ENCODE peak calls at places on chromosomes 16 and 17, in four cellular contexts. One of them, this sample, is unnamed.
A peak's percentile ranks its signal among the peaks of the same experiment; 100 is the strongest.

GRCh38 chr17:40562841-40563370 is 2.4 kb downstream of the CCR7 start:
- DNase-seq in transverse colon: no peak
- DNase-seq in K562: no peak
- DNase-seq in suprapubic skin: no peak
- DNase-seq in this sample: peak; percentile 66

GRCh38 chr17:7323731-7324437 is 5.3 kb downstream of the NEURL4 start:
- DNase-seq in transverse colon: peak; percentile 65
- DNase-seq in K562: peak; percentile 49
- DNase-seq in suprapubic skin: no peak
- DNase-seq in this sample: no peak

GRCh38 chr17:76560877-76561221 is 21.0 kb downstream of the PRCD start:
- DNase-seq in transverse colon: no peak
- DNase-seq in K562: no peak
- DNase-seq in suprapubic skin: no peak
- DNase-seq in this sample: no peak

GRCh38 chr17:2059125-2059836 is 4.4 kb downstream of the HIC1 start:
- DNase-seq in transverse colon: no peak
- DNase-seq in K562: no peak
- DNase-seq in suprapubic skin: no peak
- DNase-seq in this sample: no peak

GRCh38 chr17:58783380-58783779 is 27.7 kb downstream of the PPM1E start:
- DNase-seq in transverse colon: no peak
- DNase-seq in K562: no peak
- DNase-seq in suprapubic skin: no peak
- DNase-seq in this sample: no peak

GRCh38 chr17:2940352-2940751 is 123.1 kb downstream of the OR1D5 start:
- DNase-seq in transverse colon: no peak
- DNase-seq in K562: no peak
- DNase-seq in suprapubic skin: no peak
- DNase-seq in this sample: no peak

GRCh38 chr17:2170023-2170422 is 115.1 kb downstream of the HIC1 start:
- DNase-seq in transverse colon: peak; percentile 39
- DNase-seq in K562: no peak
- DNase-seq in suprapubic skin: no peak
- DNase-seq in this sample: no peak

GRCh38 chr17:42422958-42423712 is at the start of gene CAVIN1:
- DNase-seq in transverse colon: peak; percentile 93
- DNase-seq in K562: peak; percentile 99
- DNase-seq in suprapubic skin: peak; percentile 100
- DNase-seq in this sample: peak; percentile 100

GRCh38 chr17:42002175-42002791 is 15.0 kb downstream of the DNAJC7 start:
- DNase-seq in transverse colon: no peak
- DNase-seq in K562: no peak
- DNase-seq in suprapubic skin: peak; percentile 15
- DNase-seq in this sample: no peak

GRCh38 chr16:89572042-89572441 is 3.5 kb upstream of the CPNE7 start:
- DNase-seq in transverse colon: no peak
- DNase-seq in K562: no peak
- DNase-seq in suprapubic skin: no peak
- DNase-seq in this sample: no peak

GRCh38 chr16:27625050-27625697 is 75.2 kb downstream of the KATNIP start:
- DNase-seq in transverse colon: peak; percentile 45
- DNase-seq in K562: no peak
- DNase-seq in suprapubic skin: no peak
- DNase-seq in this sample: no peak

GRCh38 chr16:27097671-27098275 is 31.0 kb downstream of the C16orf82 start:
- DNase-seq in transverse colon: no peak
- DNase-seq in K562: no peak
- DNase-seq in suprapubic skin: peak; percentile 6
- DNase-seq in this sample: no peak

GRCh38 chr17:41049110-41049509 is 2.0 kb upstream of the KRTAP2-1 start:
- DNase-seq in transverse colon: no peak
- DNase-seq in K562: no peak
- DNase-seq in suprapubic skin: no peak
- DNase-seq in this sample: no peak

GRCh38 chr16:11630230-11631056 is 37.8 kb upstream of the SNN start:
- DNase-seq in transverse colon: no peak
- DNase-seq in K562: no peak
- DNase-seq in suprapubic skin: no peak
- DNase-seq in this sample: no peak

GRCh38 chr17:75224983-75225382 is 19.5 kb downstream of the NUP85 start:
- DNase-seq in transverse colon: no peak
- DNase-seq in K562: no peak
- DNase-seq in suprapubic skin: no peak
- DNase-seq in this sample: no peak

GRCh38 chr16:10521681-10522274 is 58.6 kb downstream of the EMP2 start:
- DNase-seq in transverse colon: peak; percentile 70
- DNase-seq in K562: peak; percentile 68
- DNase-seq in suprapubic skin: no peak
- DNase-seq in this sample: no peak

GRCh38 chr17:50953831-50954601 is 87.9 kb upstream of the TOB1 start:
- DNase-seq in transverse colon: peak; percentile 43
- DNase-seq in K562: no peak
- DNase-seq in suprapubic skin: no peak
- DNase-seq in this sample: no peak

GRCh38 chr17:17902357-17902756 is 65.6 kb upstream of the SREBF1 start:
- DNase-seq in transverse colon: no peak
- DNase-seq in K562: peak; percentile 29
- DNase-seq in suprapubic skin: no peak
- DNase-seq in this sample: no peak

GRCh38 chr17:79919862-79920720 is 80.9 kb upstream of the CBX4 start:
- DNase-seq in transverse colon: no peak
- DNase-seq in K562: no peak
- DNase-seq in suprapubic skin: no peak
- DNase-seq in this sample: no peak

GRCh38 chr17:74520790-74521480 is 10.3 kb downstream of the CD300LB start:
- DNase-seq in transverse colon: no peak
- DNase-seq in K562: no peak
- DNase-seq in suprapubic skin: peak; percentile 75
- DNase-seq in this sample: peak; percentile 86

GRCh38 chr17:77796201-77796860 is 162.2 kb upstream of the TNRC6C start:
- DNase-seq in transverse colon: no peak
- DNase-seq in K562: no peak
- DNase-seq in suprapubic skin: no peak
- DNase-seq in this sample: no peak

GRCh38 chr16:69542974-69543373 is 22.8 kb upstream of the NFAT5 start:
- DNase-seq in transverse colon: no peak
- DNase-seq in K562: no peak
- DNase-seq in suprapubic skin: no peak
- DNase-seq in this sample: no peak

GRCh38 chr16:11405331-11406176 is 60.3 kb downstream of the RMI2 start:
- DNase-seq in transverse colon: peak; percentile 33
- DNase-seq in K562: peak; percentile 66
- DNase-seq in suprapubic skin: no peak
- DNase-seq in this sample: no peak

GRCh38 chr17:63633742-63634141 is 11.5 kb downstream of the MAP3K3 start:
- DNase-seq in transverse colon: no peak
- DNase-seq in K562: no peak
- DNase-seq in suprapubic skin: no peak
- DNase-seq in this sample: no peak

GRCh38 chr16:50335198-50335958 is 33.4 kb downstream of the BRD7 start:
- DNase-seq in transverse colon: no peak
- DNase-seq in K562: peak; percentile 28
- DNase-seq in suprapubic skin: no peak
- DNase-seq in this sample: no peak

GRCh38 chr16:20359997-20360396 is 7.5 kb upstream of the UMOD start:
- DNase-seq in transverse colon: no peak
- DNase-seq in K562: peak; percentile 26
- DNase-seq in suprapubic skin: no peak
- DNase-seq in this sample: no peak

GRCh38 chr16:20364051-20364450 is 11.5 kb upstream of the UMOD start:
- DNase-seq in transverse colon: no peak
- DNase-seq in K562: no peak
- DNase-seq in suprapubic skin: no peak
- DNase-seq in this sample: no peak

GRCh38 chr16:20363191-20363590 is 10.7 kb upstream of the UMOD start:
- DNase-seq in transverse colon: no peak
- DNase-seq in K562: no peak
- DNase-seq in suprapubic skin: no peak
- DNase-seq in this sample: no peak
- TF ChIP-seq POLR2AphosphoS5 in transverse colon: no peak
- TF ChIP-seq POLR2AphosphoS5 in K562: no peak
- TF ChIP-seq POLR2AphosphoS5 in suprapubic skin: no peak
- TF ChIP-seq POLR2AphosphoS5 in this sample: no peak

GRCh38 chr16:85367485-85367884 is 245.6 kb upstream of the GSE1 start:
- DNase-seq in transverse colon: no peak
- DNase-seq in K562: no peak
- DNase-seq in suprapubic skin: no peak
- DNase-seq in this sample: no peak

GRCh38 chr16:85370543-85370880 is 242.6 kb upstream of the GSE1 start:
- DNase-seq in transverse colon: no peak
- DNase-seq in K562: no peak
- DNase-seq in suprapubic skin: no peak
- DNase-seq in this sample: no peak

GRCh38 chr16:85369741-85370528 is 243.2 kb upstream of the GSE1 start:
- DNase-seq in transverse colon: peak; percentile 76
- DNase-seq in K562: peak; percentile 88
- DNase-seq in suprapubic skin: no peak
- DNase-seq in this sample: no peak

GRCh38 chr16:85370881-85371651 is 242.1 kb upstream of the GSE1 start:
- DNase-seq in transverse colon: peak; percentile 83
- DNase-seq in K562: peak; percentile 69
- DNase-seq in suprapubic skin: no peak
- DNase-seq in this sample: no peak

GRCh38 chr16:85369060-85369459 is 244.1 kb upstream of the GSE1 start:
- DNase-seq in transverse colon: no peak
- DNase-seq in K562: no peak
- DNase-seq in suprapubic skin: no peak
- DNase-seq in this sample: no peak
- H3K4me1 ChIP-seq in transverse colon: peaks cover 41% of the 10 kb centered on the region
- H3K4me1 ChIP-seq in K562: peaks cover 88% of the 10 kb centered on the region
- H3K4me1 ChIP-seq in suprapubic skin: peaks cover 89% of the 10 kb centered on the region
- H3K4me1 ChIP-seq in this sample: peaks cover 20% of the 10 kb centered on the region

GRCh38 chr17:67490471-67490870 is 113.4 kb downstream of the PITPNC1 start:
- DNase-seq in transverse colon: no peak
- DNase-seq in K562: no peak
- DNase-seq in suprapubic skin: no peak
- DNase-seq in this sample: no peak
- TF ChIP-seq EP300 in transverse colon: no peak
- TF ChIP-seq EP300 in K562: no peak
- TF ChIP-seq EP300 in suprapubic skin: no peak
- TF ChIP-seq EP300 in this sample: no peak

GRCh38 chr17:676060-676745 is 38.4 kb downstream of the VPS53 start:
- DNase-seq in transverse colon: no peak
- DNase-seq in K562: no peak
- DNase-seq in suprapubic skin: no peak
- DNase-seq in this sample: no peak

GRCh38 chr17:670286-670685 is 44.4 kb downstream of the VPS53 start:
- DNase-seq in transverse colon: no peak
- DNase-seq in K562: no peak
- DNase-seq in suprapubic skin: no peak
- DNase-seq in this sample: no peak

GRCh38 chr17:676965-677364 is 37.7 kb downstream of the VPS53 start:
- DNase-seq in transverse colon: no peak
- DNase-seq in K562: no peak
- DNase-seq in suprapubic skin: no peak
- DNase-seq in this sample: no peak

GRCh38 chr17:671076-671762 is 43.4 kb downstream of the VPS53 start:
- DNase-seq in transverse colon: no peak
- DNase-seq in K562: no peak
- DNase-seq in suprapubic skin: no peak
- DNase-seq in this sample: no peak

DNA sequence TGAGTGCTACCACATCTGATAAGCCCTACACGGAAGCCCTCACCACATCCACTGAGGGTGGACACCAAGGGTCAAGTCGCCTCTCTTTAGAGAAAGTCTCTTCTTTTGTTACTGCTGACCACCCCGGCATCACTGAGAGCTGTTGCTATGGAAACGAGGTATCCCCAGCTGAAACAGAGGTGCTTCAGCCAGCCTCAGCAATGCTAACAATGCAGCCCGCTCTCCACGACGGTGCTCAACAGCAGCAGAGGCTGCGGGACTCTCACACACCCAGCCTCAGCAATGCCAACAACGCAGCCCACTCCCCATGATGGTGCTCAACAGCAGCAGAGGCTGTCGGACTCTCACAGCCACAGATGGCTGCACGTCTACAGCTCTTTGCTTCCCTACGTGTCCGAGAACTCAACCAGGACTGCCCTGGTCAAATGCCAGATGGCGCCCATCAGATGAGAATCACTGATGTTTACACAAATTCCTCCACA is 41.4 kb downstream of the VPS53 start:
- DNase-seq in transverse colon: no peak
- DNase-seq in K562: no peak
- DNase-seq in suprapubic skin: no peak
- DNase-seq in this sample: no peak
- TF ChIP-seq POLR2AphosphoS5 in transverse colon: no peak
- TF ChIP-seq POLR2AphosphoS5 in K562: no peak
- TF ChIP-seq POLR2AphosphoS5 in suprapubic skin: no peak
- TF ChIP-seq POLR2AphosphoS5 in this sample: no peak

GRCh38 chr17:45132302-45132568 is at the start of gene PLCD3:
- DNase-seq in transverse colon: no peak
- DNase-seq in K562: peak; percentile 90
- DNase-seq in suprapubic skin: no peak
- DNase-seq in this sample: no peak
- H3K4me1 ChIP-seq in transverse colon: peaks cover 60% of the 10 kb centered on the region
- H3K4me1 ChIP-seq in K562: peaks cover 62% of the 10 kb centered on the region
- H3K4me1 ChIP-seq in suprapubic skin: peaks cover 68% of the 10 kb centered on the region
- H3K4me1 ChIP-seq in this sample: peaks cover 75% of the 10 kb centered on the region

GRCh38 chr17:72233981-72234380 is 113.2 kb downstream of the SOX9 start:
- DNase-seq in transverse colon: no peak
- DNase-seq in K562: no peak
- DNase-seq in suprapubic skin: no peak
- DNase-seq in this sample: no peak
- TF ChIP-seq EP300 in transverse colon: no peak
- TF ChIP-seq EP300 in K562: no peak
- TF ChIP-seq EP300 in suprapubic skin: no peak
- TF ChIP-seq EP300 in this sample: no peak

This sample was measured in esophagus muscularis mucosa.